ENCODE peak calls at places on chromosomes 11 and 22, in six cellular contexts. X, W, P, J, U and R are unnamed samples. For H3K36me3, the result is how much of the 10 kb centered on the place peaks cover.

GRCh38 chr11:1763796-1764661 is at the start of gene CTSD:
- DNase-seq in X (peak), W (peak), P (peak), J (peak), U (peak), R (peak)

GRCh38 chr11:23013509-23013908 is 153.2 kb upstream of the CCDC179 start:
- DNase-seq in X (no peak), W (peak), P (no peak), J (no peak), U (no peak), R (no peak)

GRCh38 chr22:49763696-49764095 is 64.0 kb downstream of the BRD1 start:
- DNase-seq in X (no peak), W (no peak), P (no peak), J (no peak), U (no peak), R (no peak)

GRCh38 chr11:114059984-114060401 is 482 bp downstream of the ZBTB16 start:
- DNase-seq in X (no peak), W (no peak), P (peak), J (peak), U (no peak), R (no peak)

GRCh38 chr22:46764779-46765485 is 2.5 kb downstream of the TBC1D22A start:
- DNase-seq in X (no peak), W (no peak), P (no peak), J (no peak), U (no peak), R (no peak)

GRCh38 chr11:111663820-111664219 is 61.6 kb downstream of the SIK2 start:
- DNase-seq in X (no peak), W (no peak), P (no peak), J (no peak), U (no peak), R (no peak)

GRCh38 chr11:112962854-112963367 is 1.7 kb downstream of the NCAM1 start:
- DNase-seq in X (peak), W (no peak), P (no peak), J (peak), U (no peak), R (peak)

GRCh38 chr11:79419120-79419519 is 21.7 kb downstream of the TENM4 start:
- DNase-seq in X (no peak), W (peak), P (peak), J (peak), U (no peak), R (no peak)

GRCh38 chr11:66418168-66418985 is 2.5 kb upstream of the NPAS4 start:
- DNase-seq in X (peak), W (peak), P (peak), J (peak), U (peak), R (peak)

GRCh38 chr11:45761659-45762058 is 43.3 kb upstream of the SLC35C1 start:
- DNase-seq in X (no peak), W (no peak), P (no peak), J (no peak), U (no peak), R (no peak)

GRCh38 chr11:106001304-106002012 is 20.6 kb downstream of the MSANTD4 start:
- DNase-seq in X (no peak), W (peak), P (no peak), J (no peak), U (no peak), R (no peak)

GRCh38 chr11:91141655-91142054 is 918.8 kb upstream of the CHORDC1 start:
- DNase-seq in X (no peak), W (no peak), P (no peak), J (no peak), U (no peak), R (no peak)

GRCh38 chr11:73997120-73997772 is 11.6 kb downstream of the UCP3 start:
- DNase-seq in X (no peak), W (no peak), P (no peak), J (no peak), U (no peak), R (no peak)

GRCh38 chr22:19799322-19800190 is 39.0 kb downstream of the TBX1 start:
- DNase-seq in X (peak), W (peak), P (no peak), J (peak), U (no peak), R (peak)

GRCh38 chr11:105148241-105148640 is 8.7 kb upstream of the CARD18 start:
- DNase-seq in X (no peak), W (peak), P (no peak), J (no peak), U (no peak), R (no peak)

GRCh38 chr22:46734830-46735453 is 3.1 kb downstream of the CERK start:
- DNase-seq in X (no peak), W (no peak), P (no peak), J (no peak), U (peak), R (no peak)

GRCh38 chr11:131664811-131665210 is 294.4 kb downstream of the NTM start:
- DNase-seq in X (no peak), W (no peak), P (no peak), J (no peak), U (no peak), R (no peak)

GRCh38 chr11:17531071-17531817 is 13.0 kb downstream of the USH1C start:
- DNase-seq in X (no peak), W (no peak), P (no peak), J (no peak), U (no peak), R (no peak)

GRCh38 chr11:120285256-120285655 is 39.8 kb upstream of the TLCD5 start:
- DNase-seq in X (no peak), W (no peak), P (no peak), J (no peak), U (no peak), R (no peak)

GRCh38 chr11:91248199-91248807 is 976.3 kb upstream of the FAT3 start:
- DNase-seq in X (no peak), W (peak), P (peak), J (peak), U (no peak), R (peak)

GRCh38 chr11:131704682-131705081 is 334.3 kb downstream of the NTM start:
- DNase-seq in X (no peak), W (no peak), P (no peak), J (no peak), U (no peak), R (no peak)

GRCh38 chr22:31343235-31344191 is 2.6 kb downstream of the PATZ1 start:
- DNase-seq in X (peak), W (peak), P (peak), J (peak), U (no peak), R (peak)

GRCh38 chr11:113202431-113202830 is 112.0 kb upstream of the TTC12 start:
- DNase-seq in X (no peak), W (no peak), P (peak), J (no peak), U (no peak), R (no peak)

GRCh38 chr22:46654927-46655595 is 34.9 kb downstream of the GRAMD4 start:
- DNase-seq in X (no peak), W (no peak), P (peak), J (no peak), U (no peak), R (no peak)

GRCh38 chr11:60767388-60767811 is 10.7 kb downstream of the MS4A15 start:
- DNase-seq in X (no peak), W (no peak), P (no peak), J (no peak), U (no peak), R (no peak)
- TF ChIP-seq CTCF in X (no peak), W (peak), P (no peak), J (peak), U (no peak), R (no peak)

DNA sequence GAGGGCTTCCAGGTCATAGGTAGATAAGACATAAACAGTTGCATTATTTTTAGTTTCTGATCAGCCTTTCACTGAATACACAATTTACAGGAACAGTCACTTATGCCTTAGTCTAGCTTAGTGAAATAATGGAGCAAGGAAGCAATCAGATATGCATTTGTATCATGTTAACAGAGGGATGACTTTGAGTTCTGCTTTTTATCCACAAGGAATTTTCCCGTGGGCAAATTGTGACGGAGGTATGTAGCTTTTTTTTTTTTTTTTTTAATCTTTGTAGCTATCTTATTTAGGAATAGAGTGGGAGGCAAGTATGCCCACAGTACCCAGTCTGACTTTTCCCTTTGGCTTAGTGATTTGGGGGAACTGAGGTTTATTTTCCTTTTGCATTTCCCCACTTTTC is 3.4 kb upstream of the NLRP10 start:
- DNase-seq in X (no peak), W (peak), P (no peak), J (no peak), U (no peak), R (no peak)
- H3K36me3 ChIP-seq in X (under half), W (under half), P (under half), J (under half), U (under half), R (under half)

GRCh38 chr11:77821349-77821851 is 456 bp downstream of the AAMDC start:
- DNase-seq in X (peak), W (peak), P (peak), J (peak), U (peak), R (no peak)

GRCh38 chr11:77820565-77821348 is at the start of the genes AAMDC and RSF1:
- DNase-seq in X (peak), W (peak), P (peak), J (peak), U (peak), R (peak)

GRCh38 chr11:77819411-77819920 is 1.1 kb downstream of the RSF1 start:
- DNase-seq in X (peak), W (peak), P (peak), J (peak), U (peak), R (peak)

GRCh38 chr11:77819921-77820564 is 479 bp downstream of the RSF1 start:
- DNase-seq in X (peak), W (peak), P (peak), J (peak), U (peak), R (peak)

GRCh38 chr11:77823775-77824174 is 2.8 kb downstream of the AAMDC start:
- DNase-seq in X (no peak), W (peak), P (no peak), J (peak), U (no peak), R (no peak)
- H3K4me3 ChIP-seq in X (no peak), W (no peak), P (no peak), J (no peak), U (no peak), R (no peak)

GRCh38 chr11:127656266-127656879 is 655.8 kb upstream of the KIRREL3 start:
- DNase-seq in X (no peak), W (peak), P (peak), J (no peak), U (no peak), R (no peak)
- TF ChIP-seq CTCF in X (no peak), W (no peak), P (no peak), J (no peak), U (no peak), R (no peak)

GRCh38 chr22:42167066-42167465 is 36.5 kb upstream of the CYP2D6 start:
- DNase-seq in X (no peak), W (no peak), P (no peak), J (no peak), U (no peak), R (no peak)

GRCh38 chr22:42170946-42171345 is 40.3 kb upstream of the CYP2D6 start:
- DNase-seq in X (no peak), W (no peak), P (no peak), J (no peak), U (no peak), R (no peak)

GRCh38 chr22:42171417-42171816 is 40.8 kb upstream of the CYP2D6 start:
- DNase-seq in X (no peak), W (no peak), P (no peak), J (no peak), U (no peak), R (no peak)

GRCh38 chr22:42169055-42169469 is 38.5 kb upstream of the CYP2D6 start:
- DNase-seq in X (peak), W (peak), P (peak), J (peak), U (peak), R (peak)

GRCh38 chr22:42168476-42168875 is 37.9 kb upstream of the CYP2D6 start:
- DNase-seq in X (no peak), W (no peak), P (no peak), J (no peak), U (no peak), R (no peak)
- H3K36me3 ChIP-seq in X (under half), W (under half), P (under half), J (under half), U (under half), R (half or more)

DNA sequence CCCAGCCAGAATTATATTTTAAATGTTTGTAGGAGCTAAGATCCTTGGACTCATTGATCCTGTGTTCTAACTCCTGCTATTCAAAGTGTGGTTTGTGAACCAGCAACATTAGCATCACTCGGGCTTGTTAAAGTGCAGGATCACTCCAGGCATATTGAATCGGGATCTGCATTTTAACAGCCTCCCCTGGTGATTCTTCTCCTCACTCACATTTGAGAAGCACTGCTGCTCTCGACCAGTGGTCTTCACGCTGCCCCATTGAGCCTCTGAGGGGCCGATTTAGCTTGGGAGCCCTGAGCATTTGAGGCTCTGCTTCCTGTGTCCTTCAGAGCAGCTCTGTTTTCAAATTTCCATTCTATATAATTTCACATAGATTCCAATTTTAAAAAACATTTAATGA is 10.9 kb downstream of the MADD start:
- DNase-seq in X (no peak), W (no peak), P (no peak), J (no peak), U (no peak), R (no peak)
- H3K4me3 ChIP-seq in X (no peak), W (no peak), P (no peak), J (no peak), U (no peak), R (no peak)

GRCh38 chr11:12090761-12091261 is 19.6 kb upstream of the MICAL2 start:
- DNase-seq in X (no peak), W (no peak), P (peak), J (no peak), U (no peak), R (no peak)

GRCh38 chr11:12090061-12090572 is 20.3 kb upstream of the MICAL2 start:
- DNase-seq in X (no peak), W (peak), P (peak), J (peak), U (no peak), R (no peak)

GRCh38 chr11:12092714-12093113 is 17.7 kb upstream of the MICAL2 start:
- DNase-seq in X (no peak), W (no peak), P (no peak), J (no peak), U (no peak), R (no peak)

GRCh38 chr11:12089473-12089872 is 20.9 kb upstream of the MICAL2 start:
- DNase-seq in X (no peak), W (peak), P (peak), J (no peak), U (no peak), R (no peak)

DNA sequence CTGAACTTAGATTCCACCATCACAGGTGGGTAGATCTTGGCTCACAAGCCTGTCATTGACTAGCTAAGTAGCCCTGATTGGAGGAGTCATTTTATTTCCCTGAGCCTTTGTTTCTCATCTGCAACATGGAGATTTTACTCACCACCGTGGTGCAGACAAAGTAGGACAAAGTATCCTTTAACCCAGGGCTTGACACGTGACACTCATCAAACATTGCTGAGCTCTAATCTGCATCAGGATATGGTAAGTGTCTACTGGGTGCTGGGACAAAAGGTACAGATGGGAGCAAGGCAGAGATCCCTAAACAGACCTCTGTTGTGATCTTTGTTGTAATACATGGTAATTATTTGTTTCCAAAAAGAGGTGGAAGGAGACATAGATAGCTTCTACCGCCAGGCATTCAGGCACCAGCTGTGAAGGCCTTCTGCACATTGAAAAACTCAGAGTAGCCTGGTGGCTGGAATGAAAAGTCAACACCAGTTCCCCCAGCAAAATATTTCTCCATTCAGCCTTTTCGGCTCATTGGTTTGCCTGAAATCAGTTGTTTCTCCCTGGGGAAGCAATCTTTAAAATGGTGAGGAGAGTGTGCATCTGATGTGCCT is 18.3 kb upstream of the MICAL2 start:
- DNase-seq in X (no peak), W (no peak), P (no peak), J (no peak), U (no peak), R (no peak)
- TF ChIP-seq CTCF in X (no peak), W (peak), P (no peak), J (peak), U (no peak), R (no peak)

GRCh38 chr11:119023741-119024140 is 5.2 kb downstream of the TRAPPC4 start:
- DNase-seq in X (no peak), W (no peak), P (no peak), J (no peak), U (no peak), R (no peak)

GRCh38 chr11:119018074-119018938 is at the start of the genes RPS25 and TRAPPC4:
- DNase-seq in X (peak), W (peak), P (peak), J (peak), U (peak), R (peak)

GRCh38 chr11:119024430-119025098 is 6.0 kb downstream of the TRAPPC4 start:
- DNase-seq in X (no peak), W (no peak), P (no peak), J (no peak), U (no peak), R (no peak)

GRCh38 chr11:119016216-119017009 is 1.7 kb downstream of the RPS25 start:
- DNase-seq in X (no peak), W (no peak), P (no peak), J (no peak), U (no peak), R (no peak)

DNA sequence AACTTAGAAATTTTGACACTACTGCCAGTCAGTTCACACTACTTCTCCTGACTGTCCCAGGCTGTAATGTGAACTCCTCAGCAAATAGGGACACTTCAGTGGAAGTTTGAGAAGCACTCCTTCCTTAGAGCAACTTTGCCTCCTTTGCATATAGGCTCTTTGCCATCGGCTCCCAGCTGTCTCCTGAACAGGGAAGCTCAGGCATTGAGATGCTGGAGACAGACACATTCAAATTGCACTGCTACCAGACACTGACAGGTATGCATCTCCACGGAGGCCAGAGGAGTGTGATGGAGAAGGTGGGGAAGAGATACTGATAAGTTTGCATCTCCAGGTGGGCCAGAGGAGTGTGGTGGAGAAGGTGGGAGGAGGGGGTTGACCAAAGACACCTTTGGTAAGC is 1.4 kb downstream of the TRAPPC4 start:
- DNase-seq in X (no peak), W (no peak), P (no peak), J (no peak), U (no peak), R (no peak)
- H3K36me3 ChIP-seq in X (under half), W (under half), P (under half), J (under half), U (under half), R (half or more)

DNA sequence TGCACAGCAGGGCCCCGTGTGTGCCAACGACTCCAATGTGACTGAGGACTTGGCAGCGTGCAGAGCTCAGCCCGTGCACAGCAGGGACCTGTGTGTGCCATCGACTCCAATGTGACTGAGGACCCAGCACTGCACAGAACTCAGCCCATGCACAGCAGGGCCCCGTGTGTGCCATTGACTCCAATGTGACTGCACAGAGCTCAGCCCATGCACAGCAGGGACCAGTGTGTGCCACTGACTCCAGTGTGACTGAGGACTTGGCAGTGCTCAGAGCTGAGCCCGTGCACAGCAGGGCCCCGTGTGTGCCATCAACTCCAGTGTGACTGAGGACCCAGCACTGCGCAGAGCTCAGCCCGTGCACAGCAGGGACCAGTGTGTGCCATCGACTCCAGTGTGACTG is 347.8 kb upstream of the B3GAT1 start:
- DNase-seq in X (no peak), W (no peak), P (no peak), J (no peak), U (no peak), R (no peak)
- H3K4me3 ChIP-seq in X (no peak), W (no peak), P (no peak), J (no peak), U (no peak), R (no peak)

DNA sequence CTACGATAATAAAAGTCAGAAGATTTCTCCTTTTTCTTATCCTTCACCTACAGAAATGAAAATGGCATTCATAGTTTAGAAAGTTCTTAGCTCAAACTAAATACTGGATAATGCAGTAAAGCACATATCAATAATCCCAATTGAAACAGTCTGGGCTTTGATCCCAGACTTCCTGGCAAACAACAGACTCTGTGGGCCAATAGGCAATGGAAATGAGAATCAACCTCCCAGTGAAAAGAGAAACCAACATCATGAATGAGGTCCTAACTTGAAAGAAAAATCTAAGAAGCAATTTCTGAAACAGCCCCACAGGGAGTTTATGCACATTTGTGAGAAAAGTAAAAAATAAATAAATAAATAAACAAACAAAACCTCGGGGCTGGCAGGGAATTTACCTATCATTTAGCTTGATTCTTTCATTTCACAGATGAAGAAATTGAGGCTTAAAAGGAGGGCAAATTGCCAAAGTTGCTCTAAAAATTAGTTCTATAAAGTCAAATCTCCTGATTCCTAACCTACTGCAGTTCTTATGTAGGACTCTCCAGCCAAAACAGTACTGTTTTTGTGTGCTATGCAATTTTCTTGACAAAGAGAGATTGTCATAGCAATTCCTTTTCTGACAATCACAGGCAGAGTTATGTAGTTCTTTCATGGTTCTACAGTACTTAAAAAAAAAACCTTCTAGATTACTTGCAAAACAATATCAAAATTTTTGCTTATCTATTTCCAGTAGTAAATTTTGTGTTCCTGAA is 265.9 kb downstream of the GRM5 start:
- DNase-seq in X (no peak), W (no peak), P (no peak), J (peak), U (no peak), R (no peak)
- TF ChIP-seq CTCF in X (no peak), W (no peak), P (no peak), J (no peak), U (no peak), R (no peak)